ENCODE peak calls at places on chromosomes 16 and 17, in eight cellular contexts. E is ovary, S is lower leg skin, D is HCT116, U is H1, W is erythroblast, X is IMR-90, K is body of pancreas. A is an unnamed sample.

GRCh38 chr17:64622931-64623654 is 39.0 kb downstream of the SMURF2 start:
- DNase-seq in D (peak), K (no peak), U (no peak), E (no peak), X (peak), W (no peak), S (no peak), A (no peak)

GRCh38 chr17:32487460-32488176 is 825 bp downstream of the CDK5R1 start:
- DNase-seq in U (no peak), X (no peak), D (no peak), W (peak), E (peak), S (no peak), K (no peak), A (no peak)

GRCh38 chr17:8949061-8949622 is 16.4 kb downstream of the PIK3R5 start:
- DNase-seq in U (no peak), W (no peak), S (no peak), X (no peak), E (no peak), D (no peak), K (no peak), A (no peak)

GRCh38 chr16:4814542-4815173 is 12.2 kb upstream of the ROGDI start:
- DNase-seq in X (no peak), D (no peak), K (no peak), S (no peak), U (no peak), E (peak), W (peak), A (no peak)

GRCh38 chr16:28495098-28495793 is 803 bp downstream of the APOBR start:
- DNase-seq in D (no peak), S (no peak), X (no peak), K (no peak), U (no peak), E (no peak), W (no peak), A (no peak)

GRCh38 chr16:3065069-3065741 is at the start of gene IL32:
- DNase-seq in S (no peak), K (peak), U (no peak), W (no peak), X (peak), D (no peak), E (no peak), A (no peak)

GRCh38 chr17:49381793-49382192 is 19.7 kb upstream of the ZNF652 start:
- DNase-seq in D (no peak), U (no peak), S (no peak), K (no peak), W (no peak), X (no peak), E (no peak), A (no peak)

GRCh38 chr16:9790199-9790598 is 392.0 kb downstream of the GRIN2A start:
- DNase-seq in X (no peak), D (no peak), S (no peak), W (no peak), K (no peak), E (no peak), U (no peak), A (no peak)

GRCh38 chr16:86075488-86075785 is 176.5 kb downstream of the IRF8 start:
- DNase-seq in D (no peak), S (no peak), W (no peak), K (no peak), E (no peak), U (no peak), X (peak), A (no peak)

GRCh38 chr16:83863682-83864081 is 35.2 kb upstream of the MLYCD start:
- DNase-seq in S (no peak), D (no peak), X (no peak), W (peak), U (no peak), K (no peak), E (no peak), A (no peak)

GRCh38 chr16:30526137-30526822 is at the start of gene ZNF768:
- DNase-seq in X (no peak), W (no peak), D (no peak), K (peak), U (no peak), E (peak), S (peak), A (no peak)

GRCh38 chr17:78829477-78829876 is 11.1 kb downstream of the USP36 start:
- DNase-seq in E (peak), U (no peak), D (no peak), X (no peak), S (no peak), K (no peak), W (no peak), A (no peak)
- TF ChIP-seq POLR2A in E (no peak), U (no peak), D (no peak), X (no peak), S (no peak), K (no peak), W (no peak), A (no peak)

GRCh38 chr17:45170976-45171337 is 9.3 kb downstream of the HEXIM2 start:
- DNase-seq in K (peak), D (peak), E (no peak), S (peak), W (peak), X (peak), U (no peak), A (peak)
- TF ChIP-seq POLR2A in K (peak), D (no peak), E (no peak), S (no peak), W (no peak), X (no peak), U (no peak), A (peak)

GRCh38 chr17:73343168-73343634 is 31.4 kb upstream of the CDC42EP4 start:
- DNase-seq in U (peak), S (no peak), X (peak), W (peak), E (peak), K (peak), D (no peak), A (peak)
- TF ChIP-seq POLR2A in U (no peak), S (no peak), X (no peak), W (no peak), E (no peak), K (no peak), D (no peak), A (peak)

GRCh38 chr16:67892899-67893790 is at the start of gene PSKH1:
- DNase-seq in S (peak), U (peak), E (peak), W (peak), D (peak), K (peak), X (peak), A (peak)

GRCh38 chr16:67897231-67897630 is 4.2 kb downstream of the PSKH1 start:
- DNase-seq in K (no peak), U (no peak), S (no peak), W (no peak), E (no peak), D (no peak), X (peak), A (peak)

GRCh38 chr16:67892375-67892774 is 679 bp upstream of the PSKH1 start:
- DNase-seq in D (no peak), E (no peak), S (no peak), W (no peak), X (no peak), U (no peak), K (no peak), A (no peak)

GRCh38 chr16:67888311-67888710 is 3.6 kb downstream of the NRN1L start:
- DNase-seq in K (no peak), U (no peak), E (no peak), D (no peak), W (no peak), X (no peak), S (no peak), A (no peak)

GRCh38 chr16:67893791-67894399 is 841 bp downstream of the PSKH1 start:
- DNase-seq in S (no peak), X (no peak), U (no peak), W (no peak), E (no peak), D (no peak), K (no peak), A (no peak)
- TF ChIP-seq POLR2A in S (no peak), X (no peak), U (peak), W (no peak), E (no peak), D (no peak), K (peak), A (no peak)

DNA sequence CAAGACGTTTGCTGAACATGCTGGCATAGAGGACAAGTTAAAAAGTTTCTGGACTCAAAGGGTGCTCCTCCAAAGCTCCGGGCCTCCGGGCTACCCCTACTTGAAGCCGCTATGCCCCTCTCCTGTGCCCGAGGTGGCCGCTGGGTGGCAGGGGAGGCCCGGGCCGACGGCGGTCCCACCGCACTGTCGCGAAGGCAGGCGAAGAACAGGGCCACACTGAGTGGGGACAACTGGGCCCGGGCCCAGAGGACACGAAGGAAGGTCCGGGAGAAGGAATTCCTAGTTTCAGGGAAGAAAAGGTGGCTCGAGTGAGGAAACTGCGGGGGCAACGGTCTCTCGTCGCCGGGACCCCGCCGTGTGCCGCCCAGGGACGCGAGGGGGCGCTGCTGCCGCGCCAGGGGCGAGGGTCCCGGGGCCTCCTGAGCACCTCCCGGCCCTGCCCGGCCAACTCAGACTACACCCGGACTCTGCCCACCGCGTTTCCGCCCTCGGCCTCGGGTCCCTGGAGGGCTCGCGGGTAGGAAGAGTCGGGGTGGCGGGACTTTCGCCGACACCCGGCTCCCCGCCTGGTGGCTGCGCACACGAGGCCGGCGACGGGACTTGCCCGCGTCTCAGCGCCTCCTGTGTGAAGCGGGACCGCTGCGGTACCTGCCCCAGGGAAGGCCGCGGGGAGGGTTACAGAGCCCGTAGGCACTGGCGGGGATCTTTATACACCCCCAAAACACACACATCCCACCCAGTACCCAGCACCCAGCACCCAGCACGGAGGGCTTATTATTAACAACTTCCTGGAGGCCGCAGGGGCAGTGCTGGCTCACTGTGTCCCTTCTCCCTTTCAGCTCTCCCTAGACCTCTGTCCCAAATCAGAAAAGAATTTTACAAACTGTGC is 772 bp upstream of the CHCT1 start:
- DNase-seq in X (peak), E (peak), W (peak), S (peak), D (no peak), K (peak), U (peak), A (peak)
- TF ChIP-seq POLR2A in X (no peak), E (no peak), W (peak), S (no peak), D (no peak), K (no peak), U (no peak), A (no peak)

GRCh38 chr17:28318759-28319660 is at the start of gene TMEM97:
- DNase-seq in K (peak), W (peak), E (peak), D (peak), U (peak), X (peak), S (peak), A (peak)
- TF ChIP-seq POLR2A in K (peak), W (peak), E (no peak), D (peak), U (no peak), X (no peak), S (no peak), A (peak)

GRCh38 chr17:40556198-40556661 is 9.0 kb downstream of the CCR7 start:
- DNase-seq in S (no peak), D (no peak), X (no peak), K (peak), E (no peak), U (no peak), W (no peak), A (no peak)

GRCh38 chr17:40558300-40558584 is 7.0 kb downstream of the CCR7 start:
- DNase-seq in K (peak), X (no peak), D (no peak), E (no peak), U (no peak), S (peak), W (no peak), A (no peak)

GRCh38 chr17:40556884-40557414 is 8.3 kb downstream of the CCR7 start:
- DNase-seq in D (no peak), K (peak), S (peak), W (no peak), X (no peak), E (peak), U (no peak), A (no peak)

GRCh38 chr17:40558651-40559015 is 6.6 kb downstream of the CCR7 start:
- DNase-seq in S (no peak), D (no peak), K (no peak), W (no peak), U (no peak), E (no peak), X (no peak), A (no peak)

DNA sequence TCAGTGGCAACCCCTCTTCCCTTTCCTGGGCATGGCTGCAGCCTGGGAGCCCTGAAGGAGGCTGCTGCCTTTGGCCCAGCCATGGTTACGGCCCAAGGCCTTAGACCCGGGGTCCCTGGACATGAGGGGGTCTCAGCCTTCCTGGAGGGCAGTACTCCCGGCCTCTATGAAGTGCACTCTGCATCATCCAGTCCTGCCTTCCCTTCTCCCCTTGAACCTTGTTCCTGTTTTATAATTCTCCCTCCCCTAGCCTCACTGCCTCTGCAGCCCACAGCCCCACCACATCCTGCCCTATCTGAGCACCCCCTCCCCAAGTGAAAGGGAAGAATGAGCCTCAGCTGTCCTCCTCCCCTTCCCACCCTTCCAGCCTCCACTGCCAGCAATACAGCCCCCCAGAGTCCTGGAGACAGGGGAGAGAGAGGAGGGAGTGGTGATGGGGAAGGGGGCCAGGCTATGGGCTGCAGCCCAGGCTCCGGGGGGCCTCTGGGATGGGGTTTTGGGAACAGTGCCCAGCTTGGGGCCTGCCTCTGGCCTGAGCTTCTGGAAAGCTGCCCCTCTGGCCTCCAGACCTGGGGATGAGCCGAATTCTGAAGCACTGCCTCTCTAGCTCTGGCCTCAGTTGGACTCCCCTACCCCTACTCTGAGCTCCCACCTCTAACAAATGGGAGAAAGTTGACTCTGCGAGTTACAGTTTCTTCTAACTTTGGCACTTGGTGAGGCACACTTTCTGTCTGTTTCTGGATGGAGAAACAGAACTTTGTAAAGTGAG is 7.6 kb downstream of the CCR7 start:
- DNase-seq in S (peak), X (no peak), D (no peak), W (no peak), E (peak), K (peak), U (no peak), A (no peak)
- TF ChIP-seq POLR2A in S (no peak), X (no peak), D (no peak), W (no peak), E (no peak), K (no peak), U (no peak), A (no peak)